ENCODE peak calls at places on chromosome 11, in nine cellular contexts. R, C, A, G, Y, F, P, E and U are unnamed samples.

GRCh38 chr11:64249563-64250405 is 1.5 kb upstream of the PLCB3 start:
- DNase-seq in R (no peak), C (no peak), A (no peak), G (no peak), Y (no peak), F (no peak), P (no peak), E (no peak), U (no peak)

GRCh38 chr11:108997826-108998225 is 333.0 kb downstream of the DDX10 start:
- DNase-seq in R (peak), C (no peak), A (no peak), G (no peak), Y (no peak), F (no peak), P (no peak), E (no peak), U (no peak)

GRCh38 chr11:1299621-1300020 is 9.8 kb downstream of the TOLLIP start:
- DNase-seq in R (no peak), C (no peak), A (no peak), G (no peak), Y (no peak), F (no peak), P (no peak), E (no peak), U (no peak)

GRCh38 chr11:14668733-14669301 is 25.2 kb downstream of the PDE3B start:
- DNase-seq in R (no peak), C (no peak), A (no peak), G (no peak), Y (no peak), F (no peak), P (no peak), E (no peak), U (no peak)

GRCh38 chr11:84594602-84595001 is 1032.5 kb downstream of the DLG2 start:
- DNase-seq in R (peak), C (no peak), A (no peak), G (no peak), Y (no peak), F (no peak), P (no peak), E (no peak), U (no peak)

GRCh38 chr11:1090600-1091331 is 16.1 kb downstream of the MUC2 start:
- DNase-seq in R (no peak), C (peak), A (no peak), G (no peak), Y (no peak), F (no peak), P (no peak), E (no peak), U (no peak)

GRCh38 chr11:506238-506949 is 648 bp downstream of the RNH1 start:
- DNase-seq in R (peak), C (peak), A (peak), G (peak), Y (peak), F (peak), P (peak), E (peak), U (peak)

GRCh38 chr11:2182692-2183474 is 11.3 kb upstream of the TH start:
- DNase-seq in R (no peak), C (no peak), A (no peak), G (no peak), Y (no peak), F (no peak), P (no peak), E (no peak), U (no peak)